ENCODE peak calls at places on chromosomes 11 and 22, in five cellular contexts. One of them, this sample, is unnamed.

GRCh38 chr11:107929611-107930200 is 1.5 kb downstream of the RAB39A start:
- DNase-seq in pancreas: no peak
- DNase-seq in sigmoid colon: no peak
- DNase-seq in thyroid gland: no peak
- DNase-seq in psoas muscle: no peak
- DNase-seq in this sample: no peak

GRCh38 chr22:29510542-29510941 is 30.5 kb downstream of the NEFH start:
- DNase-seq in pancreas: no peak
- DNase-seq in sigmoid colon: no peak
- DNase-seq in thyroid gland: no peak
- DNase-seq in psoas muscle: no peak
- DNase-seq in this sample: no peak

GRCh38 chr11:79396674-79397073 is 44.2 kb downstream of the TENM4 start:
- DNase-seq in pancreas: no peak
- DNase-seq in sigmoid colon: no peak
- DNase-seq in thyroid gland: no peak
- DNase-seq in psoas muscle: no peak
- DNase-seq in this sample: no peak

GRCh38 chr22:50599816-50600454 is 658 bp upstream of the MAPK8IP2 start:
- DNase-seq in pancreas: peak; percentile 70
- DNase-seq in sigmoid colon: peak; percentile 72
- DNase-seq in thyroid gland: peak; percentile 55
- DNase-seq in psoas muscle: no peak
- DNase-seq in this sample: no peak

GRCh38 chr11:77127969-77128691 is at the start of gene MYO7A:
- DNase-seq in pancreas: peak; percentile 93
- DNase-seq in sigmoid colon: no peak
- DNase-seq in thyroid gland: peak; percentile 88
- DNase-seq in psoas muscle: peak; percentile 80
- DNase-seq in this sample: no peak

GRCh38 chr11:117319214-117319840 is 3.3 kb upstream of the BACE1 start:
- DNase-seq in pancreas: no peak
- DNase-seq in sigmoid colon: peak; percentile 4
- DNase-seq in thyroid gland: no peak
- DNase-seq in psoas muscle: no peak
- DNase-seq in this sample: no peak

GRCh38 chr22:48783821-48784266 is 1043.8 kb downstream of the BRD1 start:
- DNase-seq in pancreas: no peak
- DNase-seq in sigmoid colon: peak; percentile 43
- DNase-seq in thyroid gland: no peak
- DNase-seq in psoas muscle: no peak
- DNase-seq in this sample: no peak

GRCh38 chr22:23772315-23773246 is at the start of gene MMP11:
- DNase-seq in pancreas: peak; percentile 76
- DNase-seq in sigmoid colon: peak; percentile 83
- DNase-seq in thyroid gland: peak; percentile 58
- DNase-seq in psoas muscle: peak; percentile 77
- DNase-seq in this sample: peak; percentile 33

GRCh38 chr11:47480762-47481161 is 31.8 kb upstream of the RAPSN start:
- DNase-seq in pancreas: no peak
- DNase-seq in sigmoid colon: no peak
- DNase-seq in thyroid gland: peak; percentile 85
- DNase-seq in psoas muscle: no peak
- DNase-seq in this sample: no peak

GRCh38 chr22:35134637-35135036 is 68.7 kb downstream of the ISX start:
- DNase-seq in pancreas: no peak
- DNase-seq in sigmoid colon: no peak
- DNase-seq in thyroid gland: no peak
- DNase-seq in psoas muscle: no peak
- DNase-seq in this sample: no peak

GRCh38 chr11:83736689-83737088 is 450.5 kb upstream of the CCDC90B start:
- DNase-seq in pancreas: no peak
- DNase-seq in sigmoid colon: no peak
- DNase-seq in thyroid gland: no peak
- DNase-seq in psoas muscle: no peak
- DNase-seq in this sample: no peak

GRCh38 chr22:31488988-31489617 is 539 bp downstream of the EIF4ENIF1 start:
- DNase-seq in pancreas: peak; percentile 66
- DNase-seq in sigmoid colon: no peak
- DNase-seq in thyroid gland: peak; percentile 49
- DNase-seq in psoas muscle: peak; percentile 71
- DNase-seq in this sample: peak; percentile 19

GRCh38 chr11:118415739-118416068 is 14.3 kb downstream of the ATP5MG start:
- DNase-seq in pancreas: no peak
- DNase-seq in sigmoid colon: peak; percentile 89
- DNase-seq in thyroid gland: peak; percentile 15
- DNase-seq in psoas muscle: no peak
- DNase-seq in this sample: peak; percentile 26

GRCh38 chr11:46718155-46719019 is 626 bp upstream of the F2 start:
- DNase-seq in pancreas: no peak
- DNase-seq in sigmoid colon: no peak
- DNase-seq in thyroid gland: no peak
- DNase-seq in psoas muscle: no peak
- DNase-seq in this sample: no peak

GRCh38 chr11:130693543-130693942 is 222.7 kb downstream of the SNX19 start:
- DNase-seq in pancreas: no peak
- DNase-seq in sigmoid colon: no peak
- DNase-seq in thyroid gland: no peak
- DNase-seq in psoas muscle: no peak
- DNase-seq in this sample: no peak

GRCh38 chr11:35990170-35990569 is 46.3 kb downstream of the LDLRAD3 start:
- DNase-seq in pancreas: no peak
- DNase-seq in sigmoid colon: no peak
- DNase-seq in thyroid gland: no peak
- DNase-seq in psoas muscle: no peak
- DNase-seq in this sample: no peak

GRCh38 chr11:66183581-66184048 is 84.8 kb upstream of the RAB1B start:
- DNase-seq in pancreas: no peak
- DNase-seq in sigmoid colon: no peak
- DNase-seq in thyroid gland: peak; percentile 11
- DNase-seq in psoas muscle: no peak
- DNase-seq in this sample: no peak

GRCh38 chr11:45288395-45288794 is 2.3 kb upstream of the SYT13 start:
- DNase-seq in pancreas: no peak
- DNase-seq in sigmoid colon: no peak
- DNase-seq in thyroid gland: no peak
- DNase-seq in psoas muscle: no peak
- DNase-seq in this sample: no peak

GRCh38 chr11:79363861-79364378 is 76.9 kb downstream of the TENM4 start:
- DNase-seq in pancreas: no peak
- DNase-seq in sigmoid colon: no peak
- DNase-seq in thyroid gland: no peak
- DNase-seq in psoas muscle: no peak
- DNase-seq in this sample: no peak

GRCh38 chr11:128397362-128397761 is 190.0 kb downstream of the ETS1 start:
- DNase-seq in pancreas: no peak
- DNase-seq in sigmoid colon: no peak
- DNase-seq in thyroid gland: no peak
- DNase-seq in psoas muscle: no peak
- DNase-seq in this sample: no peak

GRCh38 chr11:94746721-94747120 is 21.4 kb upstream of the AMOTL1 start:
- DNase-seq in pancreas: no peak
- DNase-seq in sigmoid colon: no peak
- DNase-seq in thyroid gland: no peak
- DNase-seq in psoas muscle: no peak
- DNase-seq in this sample: peak; percentile 56

GRCh38 chr11:105132716-105133511 is 6.7 kb downstream of the CARD18 start:
- DNase-seq in pancreas: no peak
- DNase-seq in sigmoid colon: no peak
- DNase-seq in thyroid gland: no peak
- DNase-seq in psoas muscle: no peak
- DNase-seq in this sample: no peak

GRCh38 chr22:22462813-22463567 is 45.6 kb downstream of the ZNF280B start:
- DNase-seq in pancreas: no peak
- DNase-seq in sigmoid colon: no peak
- DNase-seq in thyroid gland: no peak
- DNase-seq in psoas muscle: no peak
- DNase-seq in this sample: no peak

GRCh38 chr11:82902086-82902485 is 550 bp downstream of the DDIAS start:
- DNase-seq in pancreas: no peak
- DNase-seq in sigmoid colon: no peak
- DNase-seq in thyroid gland: no peak
- DNase-seq in psoas muscle: no peak
- DNase-seq in this sample: no peak

GRCh38 chr11:116529681-116530080 is 243.1 kb downstream of the BUD13 start:
- DNase-seq in pancreas: no peak
- DNase-seq in sigmoid colon: peak; percentile 8
- DNase-seq in thyroid gland: no peak
- DNase-seq in psoas muscle: no peak
- DNase-seq in this sample: no peak

GRCh38 chr11:1338201-1339065 is 29.0 kb upstream of the TOLLIP start:
- DNase-seq in pancreas: no peak
- DNase-seq in sigmoid colon: peak; percentile 68
- DNase-seq in thyroid gland: no peak
- DNase-seq in psoas muscle: no peak
- DNase-seq in this sample: no peak

GRCh38 chr22:44394246-44395115 is 81.7 kb upstream of the SHISAL1 start:
- DNase-seq in pancreas: no peak
- DNase-seq in sigmoid colon: peak; percentile 11
- DNase-seq in thyroid gland: no peak
- DNase-seq in psoas muscle: peak; percentile 7
- DNase-seq in this sample: no peak

GRCh38 chr11:35107866-35108265 is 31.1 kb upstream of the CD44 start:
- DNase-seq in pancreas: no peak
- DNase-seq in sigmoid colon: no peak
- DNase-seq in thyroid gland: no peak
- DNase-seq in psoas muscle: no peak
- DNase-seq in this sample: no peak

GRCh38 chr11:112016765-112017356 is 8.3 kb upstream of the DLAT start:
- DNase-seq in pancreas: no peak
- DNase-seq in sigmoid colon: no peak
- DNase-seq in thyroid gland: no peak
- DNase-seq in psoas muscle: no peak
- DNase-seq in this sample: no peak

GRCh38 chr11:3947084-3947483 is 91.6 kb downstream of the STIM1 start:
- DNase-seq in pancreas: no peak
- DNase-seq in sigmoid colon: peak; percentile 71
- DNase-seq in thyroid gland: peak; percentile 45
- DNase-seq in psoas muscle: no peak
- DNase-seq in this sample: peak; percentile 7

DNA sequence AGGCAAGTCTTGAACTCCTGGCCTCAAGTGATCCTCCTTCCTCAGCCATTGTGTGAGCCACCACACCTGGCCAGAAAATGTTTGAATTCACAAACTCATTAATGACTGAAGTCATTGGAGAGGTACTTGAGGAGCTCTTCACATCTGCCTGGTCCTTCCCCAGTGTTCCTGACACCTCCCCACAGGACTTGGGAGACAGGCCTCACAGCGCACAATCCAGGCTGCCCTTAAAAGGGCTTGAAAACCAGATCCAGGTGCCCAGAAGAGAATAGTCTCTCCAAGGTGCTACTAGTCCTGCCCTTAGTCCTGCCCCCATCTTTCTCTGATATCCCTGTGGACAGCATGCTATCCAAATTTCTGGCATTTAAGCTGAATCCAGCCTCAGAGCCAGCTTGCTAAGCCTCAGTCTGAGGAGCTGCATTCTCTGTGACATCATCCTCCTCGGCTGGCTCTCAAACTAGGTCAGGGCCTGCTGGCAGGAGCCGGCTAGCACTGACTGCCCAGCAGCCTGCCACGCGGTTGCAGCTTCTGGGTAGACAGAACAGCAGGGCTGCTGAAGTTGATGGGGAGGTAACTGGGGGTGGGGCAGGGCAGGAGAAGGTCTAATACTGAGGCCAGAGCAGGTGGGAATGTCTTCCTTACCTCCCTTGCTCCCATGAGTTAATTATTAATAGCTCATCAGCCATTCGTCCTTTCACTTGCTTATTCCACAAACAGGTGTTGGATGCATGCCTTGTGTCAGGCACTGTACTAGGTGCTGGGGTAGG is 35.3 kb upstream of the NECTIN1 start:
- DNase-seq in pancreas: peak; percentile 82
- DNase-seq in sigmoid colon: no peak
- DNase-seq in thyroid gland: peak; percentile 74
- DNase-seq in psoas muscle: peak; percentile 62
- DNase-seq in this sample: no peak
- H3K36me3 ChIP-seq in pancreas: no peaks in the 10 kb centered on the region
- H3K36me3 ChIP-seq in sigmoid colon: no peaks in the 10 kb centered on the region
- H3K36me3 ChIP-seq in thyroid gland: no peaks in the 10 kb centered on the region
- H3K36me3 ChIP-seq in psoas muscle: no peaks in the 10 kb centered on the region
- H3K36me3 ChIP-seq in this sample: no peaks in the 10 kb centered on the region

DNA sequence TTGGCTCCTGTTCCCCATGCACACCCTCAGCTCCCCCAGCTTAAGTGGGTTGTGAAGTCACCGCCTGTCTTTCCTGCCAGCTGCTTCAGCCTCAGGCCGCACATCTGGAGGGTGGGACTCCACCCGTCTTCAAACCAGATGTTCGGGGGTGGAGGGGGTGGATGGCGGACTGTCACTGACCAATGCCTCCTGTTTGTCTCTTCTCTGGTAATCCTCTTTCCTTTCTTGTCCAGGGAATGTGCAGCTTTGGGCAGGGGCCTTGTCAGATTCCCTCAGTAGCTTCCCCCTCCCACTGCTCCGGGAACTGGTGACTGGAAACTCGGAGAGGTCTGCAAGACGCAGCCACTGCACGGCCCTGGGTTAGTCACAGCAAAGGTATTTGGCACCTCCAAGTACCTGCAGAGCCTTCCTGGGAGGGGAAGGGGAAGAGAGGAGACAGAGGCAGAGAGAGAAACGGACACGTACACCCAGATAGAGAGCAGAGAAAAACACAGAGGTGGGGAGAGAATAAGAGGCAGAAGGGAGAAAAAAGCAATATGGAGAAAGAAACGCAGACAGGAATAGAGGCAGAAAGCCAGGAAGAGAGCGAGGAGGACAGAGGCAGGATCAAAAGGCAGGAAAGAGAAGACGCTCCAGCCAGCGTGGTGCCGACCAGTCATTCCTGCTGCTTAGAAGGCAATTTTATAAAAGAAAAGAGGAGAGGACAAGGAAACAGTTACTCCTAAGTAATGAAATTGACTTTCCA is 56.1 kb upstream of the TIMP3 start:
- DNase-seq in pancreas: no peak
- DNase-seq in sigmoid colon: peak; percentile 85
- DNase-seq in thyroid gland: no peak
- DNase-seq in psoas muscle: peak; percentile 85
- DNase-seq in this sample: peak; percentile 30
- H3K4me3 ChIP-seq in pancreas: no peak overlapping the region
- H3K4me3 ChIP-seq in sigmoid colon: no peak overlapping the region
- H3K4me3 ChIP-seq in thyroid gland: no peak overlapping the region
- H3K4me3 ChIP-seq in psoas muscle: no peak overlapping the region
- H3K4me3 ChIP-seq in this sample: no peak overlapping the region

DNA sequence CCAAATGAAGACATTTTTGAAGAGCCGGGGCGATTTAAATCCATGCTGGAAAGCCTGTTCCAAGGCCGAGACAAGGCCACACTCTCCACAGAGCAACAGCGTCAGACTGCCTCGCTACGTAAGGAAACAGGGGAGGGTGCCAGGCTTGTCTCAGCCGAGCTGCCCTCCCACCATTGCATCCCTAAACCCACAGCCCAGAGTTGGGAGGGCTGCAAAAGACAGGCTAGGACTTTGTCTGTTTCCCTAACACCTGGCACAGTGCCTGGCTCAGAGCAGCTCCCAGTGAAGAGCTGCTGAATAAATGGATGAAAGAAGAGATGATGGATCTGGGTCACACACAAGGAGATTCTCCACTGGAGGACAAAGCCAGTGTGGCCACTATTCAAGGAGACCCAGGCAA is 51.3 kb upstream of the SCUBE2 start:
- DNase-seq in pancreas: no peak
- DNase-seq in sigmoid colon: no peak
- DNase-seq in thyroid gland: no peak
- DNase-seq in psoas muscle: no peak
- DNase-seq in this sample: no peak
- H3K36me3 ChIP-seq in pancreas: peaks cover 60% of the 10 kb centered on the region
- H3K36me3 ChIP-seq in sigmoid colon: peaks cover 32% of the 10 kb centered on the region
- H3K36me3 ChIP-seq in thyroid gland: peaks cover 15% of the 10 kb centered on the region
- H3K36me3 ChIP-seq in psoas muscle: peaks cover 97% of the 10 kb centered on the region
- H3K36me3 ChIP-seq in this sample: peaks cover 5% of the 10 kb centered on the region

GRCh38 chr11:61955031-61955415 is 4.9 kb downstream of the BEST1 start:
- DNase-seq in pancreas: peak; percentile 28
- DNase-seq in sigmoid colon: peak; percentile 90
- DNase-seq in thyroid gland: peak; percentile 37
- DNase-seq in psoas muscle: peak; percentile 80
- DNase-seq in this sample: no peak
- H3K4me3 ChIP-seq in pancreas: peak overlapping the region; percentile 32
- H3K4me3 ChIP-seq in sigmoid colon: peak overlapping the region; percentile 53
- H3K4me3 ChIP-seq in thyroid gland: peak overlapping the region; percentile 32
- H3K4me3 ChIP-seq in psoas muscle: peak overlapping the region; percentile 63
- H3K4me3 ChIP-seq in this sample: peak overlapping the region; percentile 13